ENCODE peak calls at places on chromosomes 12 and 14, in seven cellular contexts. E, J, Y, D, T, M and A are unnamed samples.
A peak's percentile ranks its signal among the peaks of the same experiment; 100 is the strongest.

GRCh38 chr14:61562321-61563161 is 132.8 kb upstream of the HIF1A start:
- DNase-seq in T (no peak), J (no peak), Y (no peak), E (no peak), D (peak; percentile 89), M (no peak), A (no peak)

GRCh38 chr12:42213954-42214426 is 24.1 kb downstream of the YAF2 start:
- DNase-seq in Y (no peak), M (no peak), D (peak; percentile 24), T (no peak), E (no peak), J (no peak), A (no peak)

GRCh38 chr12:29547151-29547561 is 49.7 kb upstream of the OVCH1 start:
- DNase-seq in Y (no peak), M (no peak), E (no peak), T (no peak), J (no peak), D (peak; percentile 9), A (no peak)

GRCh38 chr14:96445844-96446710 is 54.1 kb downstream of the AK7 start:
- DNase-seq in D (no peak), E (no peak), Y (no peak), J (no peak), T (no peak), M (no peak), A (peak; percentile 3)

GRCh38 chr14:99768381-99768780 is 24.8 kb upstream of the EML1 start:
- DNase-seq in Y (no peak), T (no peak), J (no peak), D (no peak), M (no peak), E (no peak), A (no peak)

GRCh38 chr14:67360469-67361206 is 510 bp downstream of the EIF2S1 start:
- DNase-seq in M (no peak), E (no peak), J (no peak), Y (no peak), T (no peak), D (no peak), A (no peak)

GRCh38 chr12:92078167-92079053 is 67.2 kb downstream of the BTG1 start:
- DNase-seq in Y (no peak), T (no peak), D (peak; percentile 42), E (no peak), J (no peak), M (no peak), A (peak; percentile 14)

GRCh38 chr12:23431006-23431405 is 518.5 kb downstream of the SOX5 start:
- DNase-seq in D (no peak), M (no peak), T (no peak), E (no peak), Y (no peak), J (no peak), A (no peak)

GRCh38 chr12:100293017-100293416 is 26.0 kb downstream of the SCYL2 start:
- DNase-seq in M (no peak), E (no peak), T (no peak), D (no peak), J (no peak), Y (no peak), A (no peak)

GRCh38 chr12:100859063-100859627 is 64.6 kb downstream of the ANO4 start:
- DNase-seq in Y (no peak), J (no peak), E (no peak), M (no peak), T (no peak), D (no peak), A (no peak)

GRCh38 chr12:123532021-123532420 is 1.5 kb downstream of the RILPL1 start:
- DNase-seq in M (peak; percentile 30), Y (peak; percentile 4), J (no peak), E (no peak), T (no peak), D (peak; percentile 85), A (peak; percentile 46)

GRCh38 chr12:130026608-130027176 is 122.9 kb upstream of the TMEM132D start:
- DNase-seq in D (no peak), E (peak; percentile 45), Y (no peak), M (no peak), J (peak; percentile 13), T (peak; percentile 26), A (peak; percentile 15)

GRCh38 chr12:23399402-23399933 is 550.0 kb downstream of the SOX5 start:
- DNase-seq in T (no peak), Y (no peak), D (no peak), E (no peak), M (no peak), J (no peak), A (no peak)

GRCh38 chr12:113030875-113031525 is 25.5 kb upstream of the DTX1 start:
- DNase-seq in E (peak; percentile 52), M (no peak), Y (no peak), T (no peak), D (peak; percentile 77), J (peak; percentile 41), A (peak; percentile 55)

GRCh38 chr12:49698619-49699545 is 8.3 kb downstream of the FMNL3 start:
- DNase-seq in T (no peak), Y (peak; percentile 94), M (peak; percentile 46), D (peak; percentile 83), E (no peak), J (no peak), A (peak; percentile 88)